ENCODE peak calls at places on chromosomes 6 and 20, in six cellular contexts. Z is cardiac fibroblast, B is heart right ventricle, I is WTC11, A is A549, X is GM23338. S is an unnamed sample.

GRCh38 chr20:35669681-35670080 is 5.0 kb upstream of the CPNE1 start:
- DNase-seq in Z (no peak), B (no peak), I (no peak), A (no peak), X (no peak), S (no peak)

GRCh38 chr6:20744911-20745557 is 210.8 kb downstream of the CDKAL1 start:
- DNase-seq in Z (no peak), B (no peak), I (no peak), A (no peak), X (no peak), S (no peak)

GRCh38 chr20:49181265-49181877 is 6.8 kb downstream of the STAU1 start:
- DNase-seq in Z (no peak), B (no peak), I (no peak), A (no peak), X (no peak), S (no peak)

GRCh38 chr6:13617066-13617465 is 1.9 kb downstream of the NOL7 start:
- DNase-seq in Z (no peak), B (no peak), I (no peak), A (no peak), X (no peak), S (no peak)

GRCh38 chr6:108117427-108118358 is 43.2 kb upstream of the OSTM1 start:
- DNase-seq in Z (peak; percentile 28), B (no peak), I (peak; percentile 70), A (peak; percentile 18), X (peak; percentile 88), S (peak; percentile 28)

GRCh38 chr20:45774933-45775332 is 16.8 kb downstream of the WFDC3 start:
- DNase-seq in Z (no peak), B (no peak), I (no peak), A (no peak), X (no peak), S (no peak)

GRCh38 chr20:52130406-52130805 is 61.2 kb downstream of the ZFP64 start:
- DNase-seq in Z (peak; percentile 32), B (no peak), I (no peak), A (no peak), X (no peak), S (no peak)

GRCh38 chr6:2502998-2503674 is 247.6 kb downstream of the MYLK4 start:
- DNase-seq in Z (no peak), B (no peak), I (no peak), A (no peak), X (no peak), S (no peak)

GRCh38 chr20:19688031-19688806 is 69.8 kb upstream of the RIN2 start:
- DNase-seq in Z (peak; percentile 92), B (peak; percentile 74), I (peak; percentile 69), A (peak; percentile 89), X (peak; percentile 77), S (peak; percentile 78)

GRCh38 chr6:94350833-94351232 is 931.5 kb upstream of the EPHA7 start:
- DNase-seq in Z (no peak), B (no peak), I (no peak), A (no peak), X (peak; percentile 29), S (no peak)

GRCh38 chr6:14165091-14165490 is 47.5 kb downstream of the CD83 start:
- DNase-seq in Z (peak; percentile 74), B (no peak), I (no peak), A (no peak), X (no peak), S (no peak)

GRCh38 chr6:104381907-104382306 is 477.8 kb downstream of the HACE1 start:
- DNase-seq in Z (no peak), B (no peak), I (peak; percentile 30), A (no peak), X (peak; percentile 45), S (no peak)
- TF ChIP-seq CTCF in Z (no peak), B (no peak), I (no peak), A (no peak), X (no peak), S (no peak)

GRCh38 chr20:43508604-43509040 is 1.1 kb downstream of the L3MBTL1 start:
- DNase-seq in Z (no peak), B (no peak), I (peak; percentile 69), A (peak; percentile 45), X (peak; percentile 93), S (no peak)
- TF ChIP-seq CTCF in Z (no peak), B (no peak), I (no peak), A (no peak), X (peak; percentile 42), S (no peak)

GRCh38 chr6:26312096-26312463 is 52.9 kb upstream of the BTN3A2 start:
- DNase-seq in Z (no peak), B (no peak), I (no peak), A (no peak), X (no peak), S (no peak)

GRCh38 chr6:26311012-26311384 is 54.0 kb upstream of the BTN3A2 start:
- DNase-seq in Z (peak; percentile 55), B (no peak), I (peak; percentile 51), A (no peak), X (peak; percentile 61), S (no peak)

GRCh38 chr6:26315274-26315673 is 49.7 kb upstream of the BTN3A2 start:
- DNase-seq in Z (no peak), B (no peak), I (no peak), A (no peak), X (no peak), S (no peak)

GRCh38 chr6:26311385-26312095 is 53.5 kb upstream of the BTN3A2 start:
- DNase-seq in Z (peak; percentile 75), B (peak; percentile 30), I (peak; percentile 56), A (no peak), X (peak; percentile 79), S (no peak)

GRCh38 chr6:26312501-26313390 is 52.3 kb upstream of the BTN3A2 start:
- DNase-seq in Z (peak; percentile 88), B (peak; percentile 83), I (peak; percentile 87), A (no peak), X (peak; percentile 84), S (peak; percentile 69)
- TF ChIP-seq CTCF in Z (no peak), B (no peak), I (no peak), A (no peak), X (no peak), S (no peak)

GRCh38 chr20:38962898-38963484 is 847 bp downstream of the DHX35 start:
- DNase-seq in Z (no peak), B (no peak), I (no peak), A (no peak), X (no peak), S (no peak)
- TF ChIP-seq CTCF in Z (no peak), B (no peak), I (no peak), A (no peak), X (no peak), S (no peak)

GRCh38 chr6:135054575-135055498 is at the start of gene HBS1L:
- DNase-seq in Z (peak; percentile 99), B (peak; percentile 94), I (peak; percentile 97), A (peak; percentile 68), X (peak; percentile 98), S (peak; percentile 98)
- TF ChIP-seq CTCF in Z (no peak), B (no peak), I (no peak), A (no peak), X (no peak), S (no peak)

DNA sequence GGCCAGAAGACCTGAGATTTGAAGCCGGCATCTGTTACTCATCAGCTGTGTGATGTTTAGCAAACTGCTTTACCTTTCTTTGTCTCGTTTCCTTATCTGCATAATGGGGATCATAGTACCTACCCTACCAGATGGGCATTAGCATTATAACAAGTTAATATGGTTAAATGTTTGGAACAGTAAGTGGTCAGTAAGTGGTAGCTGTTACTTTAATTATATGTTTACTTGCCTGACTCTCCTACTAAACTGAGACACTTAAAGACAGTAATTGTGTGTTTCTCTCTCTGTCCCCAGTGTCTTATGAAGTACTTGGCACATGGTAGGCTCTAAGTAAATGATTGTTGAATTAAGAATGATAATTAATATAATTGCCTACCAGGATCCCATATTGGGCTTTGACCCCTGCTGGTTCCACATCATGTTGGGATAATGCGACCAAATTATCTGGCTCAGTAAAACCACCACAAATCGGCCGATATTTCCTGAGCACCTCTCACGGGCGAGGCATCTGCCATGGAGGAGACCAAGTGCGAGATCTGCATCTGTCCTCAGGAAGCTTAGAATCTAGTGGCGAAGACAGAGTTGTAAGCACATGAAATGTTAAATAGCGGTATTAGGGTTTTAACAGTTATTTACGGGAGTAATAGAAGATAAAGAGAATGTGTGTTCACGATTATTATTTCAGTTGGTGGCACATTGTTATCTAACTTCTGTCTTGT is 31.4 kb downstream of the PTK7 start:
- DNase-seq in Z (no peak), B (no peak), I (no peak), A (no peak), X (no peak), S (no peak)
- TF ChIP-seq CTCF in Z (no peak), B (no peak), I (no peak), A (no peak), X (no peak), S (no peak)

GRCh38 chr6:33843696-33844121 is 39.9 kb upstream of the MLN start:
- DNase-seq in Z (no peak), B (no peak), I (no peak), A (no peak), X (no peak), S (no peak)
- TF ChIP-seq CTCF in Z (no peak), B (no peak), I (no peak), A (no peak), X (no peak), S (no peak)

GRCh38 chr6:137013738-137014602 is 30.8 kb downstream of the IL20RA start:
- DNase-seq in Z (peak; percentile 65), B (no peak), I (no peak), A (peak; percentile 30), X (peak; percentile 77), S (no peak)
- TF ChIP-seq CTCF in Z (peak; percentile 62), B (peak; percentile 50), I (no peak), A (peak; percentile 58), X (peak; percentile 74), S (peak; percentile 18)

GRCh38 chr6:41859356-41859755 is 35.8 kb downstream of the USP49 start:
- DNase-seq in Z (no peak), B (no peak), I (no peak), A (no peak), X (no peak), S (no peak)
- TF ChIP-seq CTCF in Z (no peak), B (no peak), I (no peak), A (no peak), X (no peak), S (no peak)

DNA sequence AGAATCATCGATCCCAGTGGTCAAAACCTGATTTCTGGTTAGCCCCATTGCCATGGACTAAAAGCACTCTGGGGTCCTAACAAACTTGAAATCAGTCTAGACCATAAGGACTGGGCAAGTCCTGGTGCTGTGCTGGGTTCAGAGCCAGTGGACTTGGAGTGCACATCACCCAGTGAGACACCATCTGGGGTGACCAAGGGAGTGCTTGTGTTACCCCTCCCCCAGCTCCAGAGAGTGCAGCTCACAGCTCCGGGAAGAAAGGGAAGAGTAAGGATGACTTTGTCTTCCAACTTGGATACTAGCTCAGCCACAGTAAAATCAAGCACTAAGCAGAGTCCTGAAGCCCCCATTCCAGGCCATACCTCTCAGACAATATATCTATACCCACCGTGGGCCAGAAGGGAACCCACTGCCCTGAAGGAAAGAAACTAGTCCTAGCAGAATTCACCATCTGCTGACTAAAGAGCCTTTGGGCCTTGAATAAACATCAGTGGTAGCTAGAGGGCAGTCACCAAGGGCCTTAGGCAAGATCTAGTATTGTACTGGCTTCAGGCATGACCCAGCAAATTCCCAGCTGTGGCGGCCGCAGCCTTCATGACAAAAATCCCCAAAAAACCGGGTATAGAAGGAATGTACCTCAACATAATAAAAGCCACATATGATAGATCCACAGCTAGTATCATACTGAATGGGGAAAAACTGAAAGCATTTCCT is 153.5 kb upstream of the OGFRL1 start:
- DNase-seq in Z (no peak), B (no peak), I (no peak), A (no peak), X (peak; percentile 39), S (no peak)
- TF ChIP-seq CTCF in Z (no peak), B (no peak), I (no peak), A (no peak), X (peak; percentile 25), S (no peak)